ENCODE peak calls at places on chromosomes 11 and 22, in seven cellular contexts. M is spleen, K is uterus, D is body of pancreas, T is tibial nerve, B is gastrocnemius medialis, C is transverse colon. X is an unnamed sample. For H3K27me3 and H3K4me1, the result is how much of the 10 kb centered on the place peaks cover.

GRCh38 chr11:125305346-125305745 is 140.8 kb downstream of the PKNOX2 start:
- DNase-seq in M (no peak), K (no peak), D (no peak), T (no peak), B (peak), C (no peak), X (no peak)

GRCh38 chr22:43407591-43407990 is 4.2 kb upstream of the MPPED1 start:
- DNase-seq in M (peak), K (no peak), D (no peak), T (no peak), B (no peak), C (no peak), X (no peak)

GRCh38 chr11:133977067-133977681 is 20.4 kb upstream of the IGSF9B start:
- DNase-seq in M (no peak), K (no peak), D (no peak), T (no peak), B (no peak), C (no peak), X (no peak)

GRCh38 chr22:31136155-31136554 is 4.2 kb downstream of the PLA2G3 start:
- DNase-seq in M (peak), K (no peak), D (no peak), T (no peak), B (no peak), C (no peak), X (no peak)

GRCh38 chr11:98455500-98456186 is 565.1 kb upstream of the CNTN5 start:
- DNase-seq in M (no peak), K (no peak), D (no peak), T (no peak), B (no peak), C (no peak), X (no peak)

GRCh38 chr11:299081-299891 is at the start of gene IFITM5:
- DNase-seq in M (peak), K (no peak), D (no peak), T (no peak), B (no peak), C (no peak), X (peak)

GRCh38 chr11:44248109-44248508 is 61.8 kb downstream of the ALX4 start:
- DNase-seq in M (no peak), K (no peak), D (no peak), T (no peak), B (no peak), C (no peak), X (no peak)

GRCh38 chr11:11409916-11410315 is 56.9 kb upstream of the CSNK2A3 start:
- DNase-seq in M (no peak), K (no peak), D (no peak), T (no peak), B (no peak), C (peak), X (no peak)

GRCh38 chr11:94597896-94598295 is 30.7 kb downstream of the PIWIL4 start:
- DNase-seq in M (no peak), K (no peak), D (no peak), T (peak), B (no peak), C (no peak), X (no peak)

GRCh38 chr11:35564246-35564595 is 38.8 kb upstream of the PAMR1 start:
- DNase-seq in M (no peak), K (no peak), D (no peak), T (no peak), B (no peak), C (no peak), X (no peak)

GRCh38 chr22:22080270-22080669 is 97.7 kb upstream of the TOP3B start:
- DNase-seq in M (no peak), K (no peak), D (no peak), T (no peak), B (no peak), C (no peak), X (no peak)
- H3K27me3 ChIP-seq in M (under half), K (under half), D (under half), T (under half), B (under half), C (under half), X (under half)

GRCh38 chr22:45429921-45430775 is 16.7 kb downstream of the RIBC2 start:
- DNase-seq in M (peak), K (peak), D (no peak), T (no peak), B (no peak), C (no peak), X (peak)

GRCh38 chr22:45427114-45427513 is 13.6 kb downstream of the RIBC2 start:
- DNase-seq in M (no peak), K (no peak), D (no peak), T (no peak), B (no peak), C (no peak), X (no peak)

GRCh38 chr22:45430871-45431270 is 17.4 kb downstream of the RIBC2 start:
- DNase-seq in M (peak), K (peak), D (no peak), T (no peak), B (no peak), C (no peak), X (peak)

GRCh38 chr22:45428391-45429385 is 15.2 kb downstream of the RIBC2 start:
- DNase-seq in M (peak), K (peak), D (no peak), T (no peak), B (no peak), C (no peak), X (peak)

DNA sequence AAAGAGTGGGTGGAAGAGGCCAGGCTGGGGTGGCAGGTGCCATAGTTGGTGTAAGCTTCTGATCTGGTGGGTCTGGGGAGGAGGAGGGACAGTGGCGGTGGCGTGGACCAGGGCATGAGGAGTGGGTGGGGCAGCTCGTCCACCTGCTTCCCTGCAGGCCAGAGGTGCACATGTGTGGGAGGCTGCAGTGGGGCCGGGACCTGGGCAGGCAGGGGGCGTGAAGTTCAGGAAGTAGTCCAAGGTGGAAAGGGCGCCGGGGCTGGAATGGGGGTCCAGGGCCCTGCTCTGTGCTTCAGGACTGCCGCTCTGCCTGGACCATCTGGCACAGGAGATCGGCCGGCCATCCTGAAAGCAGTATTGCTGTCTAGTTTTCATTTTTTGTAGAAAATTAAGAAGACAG is 15.9 kb downstream of the RIBC2 start:
- DNase-seq in M (peak), K (peak), D (no peak), T (no peak), B (no peak), C (no peak), X (peak)
- TF ChIP-seq POLR2A in M (no peak), K (no peak), D (no peak), T (no peak), B (no peak), C (no peak), X (no peak)

GRCh38 chr22:19816372-19817119 is 38.1 kb downstream of the GNB1L start:
- DNase-seq in M (no peak), K (no peak), D (no peak), T (no peak), B (no peak), C (no peak), X (no peak)

GRCh38 chr22:19814428-19814827 is 40.2 kb downstream of the GNB1L start:
- DNase-seq in M (no peak), K (no peak), D (no peak), T (no peak), B (no peak), C (no peak), X (no peak)

GRCh38 chr22:19817561-19818263 is 37.0 kb downstream of the GNB1L start:
- DNase-seq in M (no peak), K (no peak), D (no peak), T (no peak), B (no peak), C (no peak), X (no peak)

GRCh38 chr22:19815093-19815822 is 39.4 kb downstream of the GNB1L start:
- DNase-seq in M (no peak), K (no peak), D (no peak), T (no peak), B (no peak), C (no peak), X (no peak)

DNA sequence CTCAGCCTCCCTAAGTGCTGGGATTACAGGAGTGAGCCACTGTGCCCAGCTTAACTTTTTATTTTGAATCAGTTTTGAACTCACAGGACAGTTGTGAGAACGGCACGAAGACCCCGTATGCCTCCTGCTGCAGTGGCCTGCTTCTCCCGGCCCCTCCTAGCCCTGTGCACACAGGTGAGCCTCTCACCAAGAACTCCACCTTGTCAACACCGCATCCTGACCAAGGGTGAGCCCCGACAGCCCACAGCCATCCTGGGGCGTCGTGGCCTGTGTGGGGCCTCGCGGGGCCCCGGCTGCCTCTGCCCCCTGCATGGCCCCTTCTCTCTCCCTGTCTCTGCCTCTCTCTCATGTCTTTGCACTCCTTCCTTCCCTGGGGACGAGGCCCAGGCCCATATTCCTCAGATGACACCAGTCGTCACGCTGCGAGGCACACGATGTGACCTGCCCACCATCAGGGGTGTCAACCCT is 38.8 kb downstream of the GNB1L start:
- DNase-seq in M (no peak), K (no peak), D (no peak), T (no peak), B (no peak), C (no peak), X (no peak)
- H3K4me1 ChIP-seq in M (under half), K (under half), D (under half), T (under half), B (under half), C (under half), X (under half)

GRCh38 chr22:39928556-39929401 is 27.9 kb downstream of the GRAP2 start:
- DNase-seq in M (no peak), K (no peak), D (no peak), T (no peak), B (no peak), C (no peak), X (no peak)
- H3K27me3 ChIP-seq in M (under half), K (under half), D (under half), T (under half), B (half or more), C (under half), X (half or more)

DNA sequence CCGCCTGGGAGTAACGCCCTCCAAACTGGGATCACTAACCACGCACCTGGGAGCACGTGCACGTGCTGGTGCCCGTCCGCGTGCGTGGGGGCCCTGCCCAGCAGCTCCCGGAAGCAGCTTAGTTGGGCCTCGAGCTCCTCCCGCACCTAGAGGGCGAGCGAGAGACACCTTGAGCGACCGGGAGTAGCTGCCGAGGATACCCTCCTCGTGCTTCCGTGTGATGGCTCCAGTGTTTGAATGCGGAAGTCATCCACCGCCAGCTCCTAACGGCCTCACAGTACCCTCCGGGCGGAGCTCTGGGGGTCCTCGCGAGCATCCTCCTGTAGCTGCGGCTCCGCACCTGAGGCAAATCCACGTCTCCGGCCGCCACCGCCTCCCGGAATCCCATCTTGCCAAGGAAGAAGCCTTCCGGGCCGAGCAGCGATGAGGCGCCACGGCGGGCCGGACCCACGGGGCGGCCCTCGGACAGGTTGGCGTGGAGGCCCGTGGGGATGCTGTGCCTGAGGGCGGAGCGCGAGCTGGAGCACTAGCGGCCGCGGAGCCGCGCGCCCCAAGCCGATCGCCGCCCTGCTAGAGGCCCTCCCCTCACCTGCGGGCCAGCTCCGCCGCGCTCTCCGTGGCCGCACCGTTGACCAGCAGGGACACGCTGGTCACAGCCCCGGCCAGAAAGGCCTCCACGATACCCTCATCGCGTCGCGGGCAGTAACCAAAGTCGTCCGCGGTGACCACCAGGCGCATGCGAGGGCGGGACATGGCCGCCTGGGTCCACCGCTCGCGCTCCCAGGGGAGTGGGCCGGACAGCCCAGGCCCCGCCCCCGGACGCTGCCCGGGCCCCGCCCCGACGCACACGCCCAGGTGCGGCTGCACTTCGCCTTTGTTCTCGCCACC is at the start of gene YDJC:
- DNase-seq in M (peak), K (peak), D (peak), T (peak), B (peak), C (peak), X (peak)
- TF ChIP-seq POLR2A in M (no peak), K (peak), D (peak), T (no peak), B (no peak), C (peak), X (peak)

X was measured in sigmoid colon.